ENCODE peak calls at places on chromosomes 16 and 17, in five cellular contexts. D, F, H, V and Q are unnamed samples.
A peak's percentile ranks its signal among the peaks of the same experiment; 100 is the strongest.

GRCh38 chr16:720507-720989 is 398 bp upstream of the ANTKMT start:
- DNase-seq in D (peak; percentile 81), F (no peak), H (peak; percentile 27), V (peak; percentile 71), Q (peak; percentile 92)

GRCh38 chr16:25838724-25839186 is 147.0 kb downstream of the HS3ST4 start:
- DNase-seq in D (peak; percentile 86), F (no peak), H (no peak), V (no peak), Q (peak; percentile 82)

GRCh38 chr16:61820820-61821219 is 215.4 kb downstream of the CDH8 start:
- DNase-seq in D (no peak), F (no peak), H (no peak), V (no peak), Q (no peak)

GRCh38 chr17:80701730-80702129 is 157.1 kb downstream of the RPTOR start:
- DNase-seq in D (no peak), F (no peak), H (no peak), V (no peak), Q (no peak)

GRCh38 chr17:38750312-38751121 is 2.0 kb upstream of the PSMB3 start:
- DNase-seq in D (peak; percentile 75), F (no peak), H (no peak), V (no peak), Q (peak; percentile 57)

GRCh38 chr16:11977206-11978041 is 890 bp downstream of the SNX29 start:
- DNase-seq in D (peak; percentile 35), F (no peak), H (no peak), V (peak; percentile 24), Q (no peak)

GRCh38 chr17:7587420-7587786 is 2.5 kb downstream of the SOX15 start:
- DNase-seq in D (no peak), F (no peak), H (no peak), V (no peak), Q (no peak)

GRCh38 chr17:5281814-5282638 is at the start of gene RABEP1:
- DNase-seq in D (peak; percentile 97), F (peak; percentile 85), H (peak; percentile 84), V (peak; percentile 93), Q (peak; percentile 87)

GRCh38 chr17:64506576-64507417 is at the start of gene CEP95:
- DNase-seq in D (peak; percentile 96), F (peak; percentile 87), H (peak; percentile 99), V (peak; percentile 96), Q (peak; percentile 99)